ENCODE peak calls at places on chromosomes 2 and 18, in four cellular contexts. U is A549, M is K562, Q is HepG2. P is an unnamed sample.
A peak's percentile ranks its signal among the peaks of the same experiment; 100 is the strongest.

GRCh38 chr18:59570101-59570875 is 126.9 kb downstream of the CCBE1 start:
- DNase-seq in U (no peak), M (no peak), Q (no peak), P (no peak)

GRCh38 chr2:47008381-47009280 is 93.0 kb upstream of the MCFD2 start:
- DNase-seq in U (no peak), M (no peak), Q (peak; percentile 73), P (peak; percentile 32)

GRCh38 chr2:223976635-223977226 is 19.5 kb downstream of the MRPL44 start:
- DNase-seq in U (no peak), M (no peak), Q (no peak), P (no peak)

GRCh38 chr2:61023670-61024069 is 5.6 kb upstream of the PUS10 start:
- DNase-seq in U (no peak), M (no peak), Q (no peak), P (no peak)

GRCh38 chr18:38944446-38945024 is 1378.9 kb upstream of the CELF4 start:
- DNase-seq in U (no peak), M (no peak), Q (no peak), P (no peak)

GRCh38 chr2:231321556-231322334 is 73.8 kb upstream of the B3GNT7 start:
- DNase-seq in U (no peak), M (no peak), Q (no peak), P (no peak)

GRCh38 chr2:30486655-30487054 is 39.6 kb downstream of the LCLAT1 start:
- DNase-seq in U (no peak), M (no peak), Q (no peak), P (no peak)

GRCh38 chr2:47002031-47002430 is 86.4 kb upstream of the MCFD2 start:
- DNase-seq in U (no peak), M (no peak), Q (no peak), P (no peak)

GRCh38 chr18:66013976-66014375 is 263.2 kb downstream of the CDH7 start:
- DNase-seq in U (no peak), M (no peak), Q (no peak), P (no peak)

GRCh38 chr2:227623225-227623624 is 5.9 kb downstream of the SCYGR4 start:
- DNase-seq in U (no peak), M (no peak), Q (no peak), P (no peak)

GRCh38 chr2:131004446-131005209 is 88.6 kb downstream of the FAM168B start:
- DNase-seq in U (no peak), M (no peak), Q (no peak), P (no peak)

GRCh38 chr2:40360652-40361051 is 91.2 kb downstream of the SLC8A1 start:
- DNase-seq in U (no peak), M (no peak), Q (no peak), P (peak; percentile 21)

GRCh38 chr2:60581461-60582282 is 28.2 kb upstream of the BCL11A start:
- DNase-seq in U (peak; percentile 76), M (peak; percentile 87), Q (peak; percentile 36), P (peak; percentile 76)

GRCh38 chr18:48581941-48582340 is 43.1 kb downstream of the CTIF start:
- DNase-seq in U (no peak), M (no peak), Q (no peak), P (no peak)

GRCh38 chr2:12050381-12050780 is 303.9 kb downstream of the LPIN1 start:
- DNase-seq in U (peak; percentile 14), M (no peak), Q (peak; percentile 16), P (no peak)

GRCh38 chr18:32081881-32082280 is 9.8 kb upstream of the RNF138 start:
- DNase-seq in U (no peak), M (no peak), Q (no peak), P (no peak)

GRCh38 chr2:109229094-109229675 is 100.2 kb downstream of the SH3RF3 start:
- DNase-seq in U (no peak), M (no peak), Q (no peak), P (no peak)

GRCh38 chr2:175017618-175018414 is 12.6 kb upstream of the CHN1 start:
- DNase-seq in U (no peak), M (no peak), Q (no peak), P (no peak)

GRCh38 chr2:219417374-219417773 is 803 bp upstream of the DES start:
- DNase-seq in U (no peak), M (peak; percentile 31), Q (no peak), P (no peak)

GRCh38 chr2:64259301-64259700 is 115.1 kb upstream of the PELI1 start:
- DNase-seq in U (no peak), M (no peak), Q (no peak), P (no peak)

GRCh38 chr2:42127425-42128424 is 41.4 kb upstream of the EML4 start:
- DNase-seq in U (no peak), M (no peak), Q (peak; percentile 97), P (no peak)

GRCh38 chr2:75528221-75528977 is 32.3 kb downstream of the EVA1A start:
- DNase-seq in U (no peak), M (no peak), Q (no peak), P (peak; percentile 30)

GRCh38 chr18:62436636-62437519 is 85.9 kb upstream of the ZCCHC2 start:
- DNase-seq in U (no peak), M (no peak), Q (no peak), P (no peak)

GRCh38 chr18:67733094-67733493 is 216.6 kb upstream of the DSEL start:
- DNase-seq in U (no peak), M (no peak), Q (no peak), P (no peak)

GRCh38 chr18:58911766-58912165 is 47.1 kb downstream of the ZNF532 start:
- DNase-seq in U (no peak), M (no peak), Q (no peak), P (no peak)

GRCh38 chr18:74234326-74235171 is 57.2 kb downstream of the CYB5A start:
- DNase-seq in U (peak; percentile 32), M (no peak), Q (peak; percentile 98), P (no peak)

GRCh38 chr2:239955989-239956817 is 68.9 kb downstream of the NDUFA10 start:
- DNase-seq in U (no peak), M (no peak), Q (no peak), P (no peak)

GRCh38 chr2:239953418-239954061 is 71.6 kb downstream of the NDUFA10 start:
- DNase-seq in U (no peak), M (no peak), Q (no peak), P (no peak)

GRCh38 chr2:239955086-239955988 is 69.8 kb downstream of the NDUFA10 start:
- DNase-seq in U (no peak), M (no peak), Q (no peak), P (no peak)

GRCh38 chr2:239952665-239953417 is 72.3 kb downstream of the NDUFA10 start:
- DNase-seq in U (no peak), M (no peak), Q (no peak), P (no peak)

GRCh38 chr2:239954166-239955085 is 70.7 kb downstream of the NDUFA10 start:
- DNase-seq in U (no peak), M (no peak), Q (no peak), P (no peak)
- TF ChIP-seq NR3C1 in U (no peak), M (no peak), Q (no peak), P (no peak)

GRCh38 chr2:99422599-99422998 is 67.2 kb downstream of the REV1 start:
- DNase-seq in U (no peak), M (no peak), Q (no peak), P (no peak)
- TF ChIP-seq NR3C1 in U (no peak), M (no peak), Q (no peak), P (no peak)

GRCh38 chr2:158113896-158114295 is 12.2 kb downstream of the UPP2 start:
- DNase-seq in U (no peak), M (no peak), Q (no peak), P (no peak)

GRCh38 chr2:158115202-158115783 is 13.6 kb downstream of the UPP2 start:
- DNase-seq in U (no peak), M (no peak), Q (no peak), P (no peak)

GRCh38 chr2:158112971-158113370 is 11.3 kb downstream of the UPP2 start:
- DNase-seq in U (no peak), M (no peak), Q (no peak), P (no peak)
- TF ChIP-seq NR3C1 in U (no peak), M (no peak), Q (no peak), P (no peak)

GRCh38 chr2:178756343-178756742 is 50.9 kb downstream of the TTN start:
- DNase-seq in U (no peak), M (no peak), Q (no peak), P (no peak)

GRCh38 chr2:178756843-178757242 is 50.4 kb downstream of the TTN start:
- DNase-seq in U (no peak), M (no peak), Q (no peak), P (no peak)

GRCh38 chr2:178764097-178764496 is 43.1 kb downstream of the TTN start:
- DNase-seq in U (no peak), M (no peak), Q (no peak), P (no peak)

GRCh38 chr2:178767099-178768060 is 39.8 kb downstream of the TTN start:
- DNase-seq in U (no peak), M (no peak), Q (no peak), P (no peak)

DNA sequence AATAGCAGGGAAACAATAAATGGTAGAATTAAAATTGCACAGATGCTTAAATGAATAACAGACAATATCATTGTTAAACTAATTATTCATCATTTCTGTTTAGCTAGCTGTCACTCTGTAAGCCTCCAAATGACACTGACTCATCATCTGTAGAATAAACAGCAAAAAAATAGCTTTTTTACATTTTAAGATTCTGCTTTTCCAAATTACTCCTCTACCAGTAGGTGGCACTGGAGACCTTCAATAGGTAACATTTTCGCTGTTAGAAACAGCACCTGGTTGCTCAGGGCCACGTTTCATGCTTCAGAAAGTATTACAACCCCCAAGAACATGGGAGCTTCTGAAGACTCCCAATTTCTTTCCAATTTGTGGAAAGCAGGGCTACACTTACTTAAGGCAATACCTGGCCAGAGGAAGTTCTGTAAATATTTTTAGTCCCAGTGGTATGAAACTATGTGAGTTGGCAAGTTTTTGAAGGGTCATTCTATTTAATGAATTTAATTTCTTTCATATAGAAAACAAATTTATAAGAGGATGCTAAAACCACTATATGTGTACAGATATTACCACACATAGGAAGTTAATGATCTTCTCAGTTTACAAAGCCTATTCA is 45.4 kb downstream of the TTN start:
- DNase-seq in U (peak; percentile 6), M (peak; percentile 45), Q (peak; percentile 60), P (peak; percentile 22)
- TF ChIP-seq NR3C1 in U (no peak), M (no peak), Q (no peak), P (no peak)

DNA sequence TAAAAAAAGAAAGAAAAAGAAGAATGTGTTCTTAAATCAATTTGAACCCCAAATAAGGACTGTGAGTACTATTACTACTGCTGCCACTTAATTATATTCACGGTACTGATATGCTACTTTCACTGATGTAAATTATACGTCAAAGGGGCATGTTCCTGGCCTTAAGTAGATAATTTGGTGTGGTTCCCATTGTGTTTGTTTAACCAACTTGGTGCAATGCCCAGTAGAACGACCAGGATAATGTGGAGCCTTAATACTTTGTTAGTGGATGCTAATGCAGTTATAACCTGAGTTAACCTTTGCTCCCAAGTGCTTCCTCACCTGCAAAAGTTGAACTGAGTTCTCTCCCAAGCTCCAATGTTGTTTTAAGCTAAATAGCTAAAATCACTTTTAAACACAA is 142.0 kb downstream of the NR4A2 start:
- DNase-seq in U (no peak), M (no peak), Q (no peak), P (no peak)
- TF ChIP-seq NR3C1 in U (no peak), M (no peak), Q (no peak), P (no peak)